ENCODE peak calls at places on chromosome 13, in five cellular contexts. P is NCI-H2081; A is tibial artery; G is natural killer cell treated with Interleukin-12 subunit alpha and Interleukin-12 subunit beta and Interleukin-15 and Interleukin-18, amount 100 ng/mL, for 72 hours; F is hepatic stellate cell. E is an unnamed sample.

GRCh38 chr13:45950343-45950995 is 98.9 kb upstream of the SIAH3 start:
- DNase-seq in F (no peak), A (no peak), G (no peak), P (no peak), E (no peak)

GRCh38 chr13:42110410-42111155 is 62.1 kb downstream of the DGKH start:
- DNase-seq in G (no peak), A (no peak), F (peak), P (peak), E (peak)

GRCh38 chr13:25752957-25753540 is 298.8 kb downstream of the SHISA2 start:
- DNase-seq in F (peak), G (peak), P (no peak), A (peak), E (no peak)

GRCh38 chr13:28719656-28720055 is 886 bp upstream of the SLC46A3 start:
- DNase-seq in A (no peak), P (no peak), F (peak), G (no peak), E (no peak)

GRCh38 chr13:106532111-106532929 is 3.1 kb downstream of the EFNB2 start:
- DNase-seq in G (no peak), P (no peak), F (no peak), A (no peak), E (no peak)

GRCh38 chr13:39322836-39323585 is 280.0 kb downstream of the LHFPL6 start:
- DNase-seq in F (no peak), G (no peak), P (no peak), A (no peak), E (no peak)

GRCh38 chr13:50386527-50387123 is 371.4 kb downstream of the KCNRG start:
- DNase-seq in P (peak), G (no peak), A (no peak), F (peak), E (no peak)

GRCh38 chr13:73171926-73172325 is 113.1 kb downstream of the KLF5 start:
- DNase-seq in F (no peak), G (no peak), P (no peak), A (no peak), E (no peak)

GRCh38 chr13:99657848-99658265 is 156.6 kb downstream of the TM9SF2 start:
- DNase-seq in G (no peak), P (peak), F (no peak), A (peak), E (peak)

E was measured in GM06990.